ENCODE peak calls at places on chromosomes 12 and 14, in nine cellular contexts. I is lower leg skin, W is epithelial cell of esophagus, P is stomach, T is trophoblast cell, C is body of pancreas, L is mesendoderm, Y is tibial nerve, D is mesenchymal stem cell. S is an unnamed sample.

GRCh38 chr12:51128905-51129304 is 44.0 kb downstream of the TFCP2 start:
- DNase-seq in P (no peak), W (no peak), I (no peak), L (no peak), Y (no peak), T (no peak), C (no peak), D (no peak), S (no peak)

GRCh38 chr14:70018713-70019201 is 139.5 kb downstream of the SMOC1 start:
- DNase-seq in W (peak; percentile 40), T (no peak), C (peak; percentile 19), D (peak; percentile 32), I (peak; percentile 85), P (peak; percentile 75), L (no peak), Y (peak; percentile 18), S (no peak)

GRCh38 chr12:122988612-122989442 is 8.3 kb downstream of the ARL6IP4 start:
- DNase-seq in I (no peak), W (no peak), L (peak; percentile 25), T (no peak), P (no peak), Y (no peak), D (no peak), C (no peak), S (no peak)

GRCh38 chr12:32191445-32191844 is 84.8 kb downstream of the BICD1 start:
- DNase-seq in P (no peak), C (no peak), L (no peak), D (no peak), Y (no peak), W (no peak), I (no peak), T (no peak), S (no peak)

GRCh38 chr12:10331642-10332239 is 24.1 kb downstream of the KLRD1 start:
- DNase-seq in P (no peak), C (no peak), L (peak; percentile 79), Y (no peak), W (peak; percentile 68), D (peak; percentile 72), T (no peak), I (no peak), S (no peak)

GRCh38 chr12:55965941-55966407 is at the start of gene PMEL:
- DNase-seq in W (no peak), L (peak; percentile 56), P (no peak), T (no peak), D (peak; percentile 45), C (no peak), Y (no peak), I (no peak), S (no peak)

GRCh38 chr14:72888636-72889201 is 5.2 kb downstream of the DPF3 start:
- DNase-seq in C (no peak), D (peak; percentile 33), W (no peak), P (no peak), T (no peak), Y (no peak), L (no peak), I (no peak), S (no peak)

GRCh38 chr14:102928412-102929348 is 6.2 kb downstream of the AMN start:
- DNase-seq in I (peak; percentile 95), T (peak; percentile 24), W (peak; percentile 63), L (peak; percentile 83), C (peak; percentile 62), D (peak; percentile 48), P (peak; percentile 87), Y (no peak), S (peak; percentile 86)

GRCh38 chr14:91889477-91890211 is 22.3 kb upstream of the TC2N start:
- DNase-seq in C (peak; percentile 97), W (no peak), I (no peak), L (no peak), T (no peak), D (no peak), P (peak; percentile 88), Y (no peak), S (no peak)

GRCh38 chr14:59852350-59852749 is 18.2 kb downstream of the RTN1 start:
- DNase-seq in L (no peak), C (no peak), D (no peak), P (no peak), Y (no peak), T (no peak), W (no peak), I (no peak), S (no peak)

GRCh38 chr12:32533971-32534590 is 134.7 kb downstream of the FGD4 start:
- DNase-seq in Y (peak; percentile 49), W (peak; percentile 77), P (peak; percentile 69), D (peak; percentile 99), C (peak; percentile 85), I (peak; percentile 89), T (peak; percentile 17), L (peak; percentile 76), S (no peak)

GRCh38 chr14:48140804-48141203 is 465.4 kb upstream of the MDGA2 start:
- DNase-seq in T (no peak), W (no peak), L (no peak), Y (no peak), P (no peak), D (peak; percentile 16), C (no peak), I (no peak), S (no peak)

GRCh38 chr14:58690801-58691516 is 53.2 kb downstream of the DACT1 start:
- DNase-seq in T (no peak), W (no peak), P (peak; percentile 70), L (no peak), I (no peak), D (no peak), Y (no peak), C (no peak), S (no peak)

GRCh38 chr12:47832263-47832933 is 12.7 kb upstream of the HDAC7 start:
- DNase-seq in L (no peak), P (no peak), W (no peak), Y (no peak), T (no peak), D (no peak), C (no peak), I (no peak), S (no peak)

GRCh38 chr14:93789366-93790130 is 1.3 kb upstream of the PRIMA1 start:
- DNase-seq in D (no peak), T (no peak), C (no peak), L (peak; percentile 65), Y (no peak), W (no peak), P (no peak), I (no peak), S (no peak)

GRCh38 chr14:93788307-93788556 is at the start of gene PRIMA1:
- DNase-seq in C (no peak), L (no peak), Y (no peak), D (no peak), P (no peak), W (no peak), T (no peak), I (no peak), S (no peak)

GRCh38 chr14:93790966-93791365 is 2.7 kb upstream of the PRIMA1 start:
- DNase-seq in I (no peak), T (no peak), Y (no peak), L (peak; percentile 74), P (no peak), D (no peak), W (no peak), C (no peak), S (no peak)

GRCh38 chr14:93787465-93788306 is 599 bp downstream of the PRIMA1 start:
- DNase-seq in W (no peak), Y (no peak), C (no peak), T (no peak), L (peak; percentile 67), P (no peak), D (no peak), I (no peak), S (no peak)

GRCh38 chr14:93788557-93789365 is 476 bp upstream of the PRIMA1 start:
- DNase-seq in W (peak; percentile 13), C (peak; percentile 5), Y (no peak), L (peak; percentile 83), D (no peak), I (peak; percentile 88), P (peak; percentile 58), T (no peak), S (no peak)
- H3K4me3 ChIP-seq in W (peak overlapping the region; percentile 22), C (no peak overlapping the region), Y (peak overlapping the region; percentile 45), L (peak overlapping the region; percentile 41), D (peak overlapping the region; percentile 24), I (peak overlapping the region; percentile 28), P (peak overlapping the region; percentile 70), T (peak overlapping the region; percentile 66), S (peak overlapping the region; percentile 69)

GRCh38 chr14:97458302-97459137 is 661.3 kb downstream of the VRK1 start:
- DNase-seq in D (no peak), W (no peak), P (peak; percentile 38), C (peak; percentile 52), L (peak; percentile 89), I (peak; percentile 84), Y (no peak), T (no peak), S (no peak)
- H3K4me3 ChIP-seq in D (peak overlapping the region; percentile 38), W (no peak overlapping the region), P (peak overlapping the region; percentile 32), C (no peak overlapping the region), L (peak overlapping the region; percentile 4), I (no peak overlapping the region), Y (peak overlapping the region; percentile 29), T (peak overlapping the region; percentile 45), S (peak overlapping the region; percentile 44)

DNA sequence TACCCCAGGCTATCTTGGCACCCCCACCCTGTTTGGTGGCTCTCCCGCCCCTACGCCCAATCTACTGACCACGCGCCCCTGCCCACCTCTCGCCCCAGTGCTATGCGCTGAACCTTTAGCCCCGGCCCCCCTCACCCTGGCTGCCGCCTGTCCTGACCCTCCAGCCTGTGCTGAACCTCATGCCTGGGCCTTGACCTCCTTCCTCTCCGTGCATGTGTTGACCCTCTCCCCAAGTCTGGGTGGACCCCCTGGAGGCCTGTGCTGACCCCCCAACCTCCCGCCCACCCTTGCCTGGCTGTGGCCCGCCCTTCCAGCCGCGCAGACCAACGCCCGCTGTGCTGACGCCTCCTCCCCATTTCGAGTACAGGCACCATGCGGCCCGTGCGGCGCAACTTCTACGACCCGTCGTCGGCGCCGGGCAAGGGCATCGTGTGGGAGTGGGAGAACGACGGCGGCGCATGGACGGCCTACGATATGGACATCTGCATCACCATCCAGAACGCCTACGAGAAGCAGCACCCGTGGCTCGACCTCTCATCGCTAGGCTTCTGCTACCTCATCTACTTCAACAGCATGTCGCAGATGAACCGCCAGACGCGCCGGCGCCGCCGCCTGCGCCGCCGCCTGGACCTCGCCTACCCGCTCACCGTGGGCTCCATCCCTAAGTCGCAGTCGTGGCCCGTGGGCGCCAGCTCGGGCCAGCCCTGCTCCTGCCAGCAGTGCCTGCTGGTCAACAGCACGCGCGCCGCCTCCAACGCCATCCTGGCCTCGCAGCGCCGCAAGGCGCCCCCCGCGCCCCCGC is 20.7 kb downstream of the DTX1 start:
- DNase-seq in W (no peak), P (no peak), L (peak; percentile 51), D (no peak), C (no peak), I (no peak), T (no peak), Y (no peak), S (no peak)
- H3K4me3 ChIP-seq in W (no peak overlapping the region), P (no peak overlapping the region), L (no peak overlapping the region), D (no peak overlapping the region), C (no peak overlapping the region), I (no peak overlapping the region), T (no peak overlapping the region), Y (no peak overlapping the region), S (no peak overlapping the region)

DNA sequence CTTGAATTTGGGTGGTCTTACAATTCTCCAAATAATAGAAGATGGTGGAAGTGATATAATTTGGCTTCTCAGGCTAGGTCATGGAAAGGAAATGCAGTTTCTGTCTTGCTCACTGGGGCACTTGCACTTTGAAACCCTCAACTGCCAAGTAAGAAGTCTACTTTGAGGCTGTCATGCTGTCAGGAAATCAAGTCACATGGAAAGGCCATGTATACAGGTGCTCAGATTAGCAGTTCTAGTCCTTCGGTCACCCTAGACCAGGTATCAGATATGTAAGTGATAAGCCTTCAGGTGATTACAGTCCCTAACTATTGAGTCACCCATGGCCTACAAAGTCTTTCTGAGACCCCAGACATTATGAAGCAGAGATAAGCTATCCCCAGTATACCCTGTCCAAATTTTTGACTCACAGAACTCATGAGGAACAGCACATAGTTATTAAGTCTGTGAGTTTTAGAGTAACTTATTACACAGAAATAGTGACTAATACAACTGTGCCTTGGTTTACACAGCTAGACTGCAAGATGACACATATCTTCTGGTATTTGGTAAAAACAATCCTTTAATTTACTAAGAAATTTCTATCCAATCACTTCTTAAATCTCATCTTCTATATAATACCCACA is 26.3 kb upstream of the BBS10 start:
- DNase-seq in I (no peak), L (no peak), D (no peak), C (no peak), P (no peak), T (no peak), Y (no peak), W (peak; percentile 39), S (no peak)
- H3K4me3 ChIP-seq in I (no peak overlapping the region), L (no peak overlapping the region), D (no peak overlapping the region), C (no peak overlapping the region), P (no peak overlapping the region), T (no peak overlapping the region), Y (no peak overlapping the region), W (no peak overlapping the region), S (no peak overlapping the region)